ENCODE peak calls at places on chromosomes 12 and 14, in nine cellular contexts. One of them, this sample, is unnamed.

GRCh38 chr14:41419709-41420108 is 187.0 kb upstream of the LRFN5 start:
- DNase-seq in osteocyte: no peak
- DNase-seq in A549: no peak
- DNase-seq in Caco-2: no peak
- DNase-seq in foreskin keratinocyte: no peak
- DNase-seq in stomach: no peak
- DNase-seq in psoas muscle: no peak
- DNase-seq in left ventricle myocardium inferior: no peak
- DNase-seq in AG09319: no peak
- DNase-seq in this sample: no peak

GRCh38 chr14:75469606-75470237 is 41.9 kb downstream of the JDP2 start:
- DNase-seq in osteocyte: no peak
- DNase-seq in A549: no peak
- DNase-seq in Caco-2: no peak
- DNase-seq in foreskin keratinocyte: no peak
- DNase-seq in stomach: peak; percentile 90
- DNase-seq in psoas muscle: no peak
- DNase-seq in left ventricle myocardium inferior: no peak
- DNase-seq in AG09319: no peak
- DNase-seq in this sample: no peak

GRCh38 chr14:37515761-37516160 is 79.3 kb downstream of the FOXA1 start:
- DNase-seq in osteocyte: no peak
- DNase-seq in A549: no peak
- DNase-seq in Caco-2: no peak
- DNase-seq in foreskin keratinocyte: no peak
- DNase-seq in stomach: no peak
- DNase-seq in psoas muscle: no peak
- DNase-seq in left ventricle myocardium inferior: no peak
- DNase-seq in AG09319: no peak
- DNase-seq in this sample: no peak

GRCh38 chr12:119328111-119328510 is 6.4 kb upstream of the CCDC60 start:
- DNase-seq in osteocyte: no peak
- DNase-seq in A549: peak; percentile 12
- DNase-seq in Caco-2: peak; percentile 48
- DNase-seq in foreskin keratinocyte: no peak
- DNase-seq in stomach: no peak
- DNase-seq in psoas muscle: no peak
- DNase-seq in left ventricle myocardium inferior: no peak
- DNase-seq in AG09319: no peak
- DNase-seq in this sample: no peak

GRCh38 chr12:27631813-27632491 is 64.3 kb upstream of the REP15 start:
- DNase-seq in osteocyte: no peak
- DNase-seq in A549: no peak
- DNase-seq in Caco-2: no peak
- DNase-seq in foreskin keratinocyte: no peak
- DNase-seq in stomach: no peak
- DNase-seq in psoas muscle: no peak
- DNase-seq in left ventricle myocardium inferior: no peak
- DNase-seq in AG09319: no peak
- DNase-seq in this sample: no peak

GRCh38 chr12:53252349-53252916 is 15.7 kb upstream of the ESPL1 start:
- DNase-seq in osteocyte: no peak
- DNase-seq in A549: peak; percentile 27
- DNase-seq in Caco-2: peak; percentile 45
- DNase-seq in foreskin keratinocyte: peak; percentile 8
- DNase-seq in stomach: peak; percentile 48
- DNase-seq in psoas muscle: peak; percentile 57
- DNase-seq in left ventricle myocardium inferior: peak; percentile 23
- DNase-seq in AG09319: no peak
- DNase-seq in this sample: no peak

GRCh38 chr14:95104911-95105310 is 52.4 kb downstream of the DICER1 start:
- DNase-seq in osteocyte: no peak
- DNase-seq in A549: no peak
- DNase-seq in Caco-2: no peak
- DNase-seq in foreskin keratinocyte: no peak
- DNase-seq in stomach: no peak
- DNase-seq in psoas muscle: no peak
- DNase-seq in left ventricle myocardium inferior: no peak
- DNase-seq in AG09319: no peak
- DNase-seq in this sample: no peak

GRCh38 chr12:80161612-80162011 is 62.3 kb downstream of the OTOGL start:
- DNase-seq in osteocyte: no peak
- DNase-seq in A549: no peak
- DNase-seq in Caco-2: no peak
- DNase-seq in foreskin keratinocyte: no peak
- DNase-seq in stomach: no peak
- DNase-seq in psoas muscle: no peak
- DNase-seq in left ventricle myocardium inferior: no peak
- DNase-seq in AG09319: no peak
- DNase-seq in this sample: no peak

GRCh38 chr14:59245809-59246295 is 57.4 kb downstream of the DAAM1 start:
- DNase-seq in osteocyte: no peak
- DNase-seq in A549: no peak
- DNase-seq in Caco-2: no peak
- DNase-seq in foreskin keratinocyte: no peak
- DNase-seq in stomach: no peak
- DNase-seq in psoas muscle: no peak
- DNase-seq in left ventricle myocardium inferior: no peak
- DNase-seq in AG09319: no peak
- DNase-seq in this sample: peak; percentile 34

GRCh38 chr14:22428681-22429315 is 160.2 kb downstream of the DAD1 start:
- DNase-seq in osteocyte: no peak
- DNase-seq in A549: no peak
- DNase-seq in Caco-2: no peak
- DNase-seq in foreskin keratinocyte: no peak
- DNase-seq in stomach: no peak
- DNase-seq in psoas muscle: no peak
- DNase-seq in left ventricle myocardium inferior: no peak
- DNase-seq in AG09319: no peak
- DNase-seq in this sample: no peak

GRCh38 chr12:20946732-20947131 is 136.2 kb downstream of the SLCO1B3 start:
- DNase-seq in osteocyte: no peak
- DNase-seq in A549: no peak
- DNase-seq in Caco-2: peak; percentile 63
- DNase-seq in foreskin keratinocyte: no peak
- DNase-seq in stomach: no peak
- DNase-seq in psoas muscle: no peak
- DNase-seq in left ventricle myocardium inferior: no peak
- DNase-seq in AG09319: no peak
- DNase-seq in this sample: peak; percentile 3
- TF ChIP-seq CTCF in osteocyte: peak; percentile 61
- TF ChIP-seq CTCF in A549: peak; percentile 42
- TF ChIP-seq CTCF in Caco-2: peak; percentile 74
- TF ChIP-seq CTCF in foreskin keratinocyte: peak; percentile 31
- TF ChIP-seq CTCF in stomach: no peak
- TF ChIP-seq CTCF in psoas muscle: peak; percentile 17
- TF ChIP-seq CTCF in left ventricle myocardium inferior: peak; percentile 43
- TF ChIP-seq CTCF in AG09319: no peak
- TF ChIP-seq CTCF in this sample: peak; percentile 46

DNA sequence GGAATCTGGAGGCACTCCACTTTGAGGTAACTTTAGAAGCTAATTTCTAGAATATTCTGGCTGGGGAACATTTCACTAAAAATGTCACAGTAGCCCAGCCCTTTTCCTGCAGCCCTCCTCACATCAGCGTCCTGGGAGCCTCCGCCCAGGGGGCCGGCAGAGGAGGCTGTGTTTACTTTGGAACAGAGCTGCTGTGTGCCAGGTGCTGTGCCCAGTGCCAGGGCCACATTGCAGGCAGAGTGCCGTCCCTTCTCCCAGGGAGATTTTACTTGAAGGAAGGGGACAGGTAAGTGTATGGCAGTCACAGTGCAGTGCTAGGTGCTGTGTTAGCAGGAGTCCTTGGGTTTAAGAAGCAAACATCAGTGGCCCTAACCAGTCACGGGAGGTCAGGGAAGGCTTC is 62.3 kb downstream of the TSPAN11 start:
- DNase-seq in osteocyte: no peak
- DNase-seq in A549: no peak
- DNase-seq in Caco-2: no peak
- DNase-seq in foreskin keratinocyte: no peak
- DNase-seq in stomach: peak; percentile 78
- DNase-seq in psoas muscle: no peak
- DNase-seq in left ventricle myocardium inferior: no peak
- DNase-seq in AG09319: no peak
- DNase-seq in this sample: no peak
- TF ChIP-seq CTCF in osteocyte: no peak
- TF ChIP-seq CTCF in A549: no peak
- TF ChIP-seq CTCF in Caco-2: no peak
- TF ChIP-seq CTCF in foreskin keratinocyte: no peak
- TF ChIP-seq CTCF in stomach: no peak
- TF ChIP-seq CTCF in psoas muscle: no peak
- TF ChIP-seq CTCF in left ventricle myocardium inferior: no peak
- TF ChIP-seq CTCF in AG09319: no peak
- TF ChIP-seq CTCF in this sample: no peak

GRCh38 chr12:99450231-99450630 is 197.3 kb upstream of the GARIN6 start:
- DNase-seq in osteocyte: no peak
- DNase-seq in A549: no peak
- DNase-seq in Caco-2: no peak
- DNase-seq in foreskin keratinocyte: no peak
- DNase-seq in stomach: no peak
- DNase-seq in psoas muscle: no peak
- DNase-seq in left ventricle myocardium inferior: no peak
- DNase-seq in AG09319: no peak
- DNase-seq in this sample: no peak

GRCh38 chr12:99453831-99454538 is 193.6 kb upstream of the GARIN6 start:
- DNase-seq in osteocyte: no peak
- DNase-seq in A549: no peak
- DNase-seq in Caco-2: no peak
- DNase-seq in foreskin keratinocyte: no peak
- DNase-seq in stomach: no peak
- DNase-seq in psoas muscle: no peak
- DNase-seq in left ventricle myocardium inferior: no peak
- DNase-seq in AG09319: no peak
- DNase-seq in this sample: no peak

GRCh38 chr12:99454539-99455172 is 192.9 kb upstream of the GARIN6 start:
- DNase-seq in osteocyte: no peak
- DNase-seq in A549: no peak
- DNase-seq in Caco-2: no peak
- DNase-seq in foreskin keratinocyte: no peak
- DNase-seq in stomach: no peak
- DNase-seq in psoas muscle: no peak
- DNase-seq in left ventricle myocardium inferior: no peak
- DNase-seq in AG09319: no peak
- DNase-seq in this sample: no peak

DNA sequence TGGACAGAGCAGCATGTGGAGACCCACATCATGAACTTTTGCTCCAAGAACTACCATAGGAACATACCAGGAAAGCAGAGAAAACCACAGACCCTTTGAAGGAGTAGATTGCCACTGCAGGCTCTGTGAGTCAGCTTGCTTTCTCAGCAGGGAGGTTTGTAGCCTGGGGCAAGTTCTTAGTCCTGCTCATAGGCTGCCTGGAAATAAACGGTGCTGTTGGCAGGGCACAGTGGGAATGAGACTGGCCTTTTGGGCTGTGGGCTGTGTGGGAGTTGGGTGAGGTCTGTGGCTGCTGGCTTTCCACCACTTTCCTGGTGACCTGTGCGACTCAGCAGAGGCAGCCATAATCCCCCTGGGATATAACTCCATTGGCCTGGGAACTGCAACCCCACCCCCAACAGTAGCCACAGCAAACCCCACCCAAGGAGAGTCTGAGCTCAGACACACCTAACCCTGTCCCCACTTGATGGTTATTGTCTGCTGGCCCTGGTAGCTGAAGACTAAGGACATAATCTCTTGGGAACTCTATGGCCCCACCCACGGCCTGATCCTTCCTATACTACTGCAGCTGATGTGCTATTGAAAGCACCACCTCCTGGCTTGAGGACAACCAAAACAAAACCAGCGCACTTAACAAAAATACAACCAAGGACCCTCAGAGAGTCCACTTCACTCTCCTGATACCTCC is 192.1 kb upstream of the GARIN6 start:
- DNase-seq in osteocyte: no peak
- DNase-seq in A549: peak; percentile 6
- DNase-seq in Caco-2: no peak
- DNase-seq in foreskin keratinocyte: peak; percentile 70
- DNase-seq in stomach: no peak
- DNase-seq in psoas muscle: no peak
- DNase-seq in left ventricle myocardium inferior: no peak
- DNase-seq in AG09319: peak; percentile 27
- DNase-seq in this sample: no peak
- TF ChIP-seq CTCF in osteocyte: no peak
- TF ChIP-seq CTCF in A549: no peak
- TF ChIP-seq CTCF in Caco-2: no peak
- TF ChIP-seq CTCF in foreskin keratinocyte: no peak
- TF ChIP-seq CTCF in stomach: no peak
- TF ChIP-seq CTCF in psoas muscle: no peak
- TF ChIP-seq CTCF in left ventricle myocardium inferior: no peak
- TF ChIP-seq CTCF in AG09319: no peak
- TF ChIP-seq CTCF in this sample: no peak

DNA sequence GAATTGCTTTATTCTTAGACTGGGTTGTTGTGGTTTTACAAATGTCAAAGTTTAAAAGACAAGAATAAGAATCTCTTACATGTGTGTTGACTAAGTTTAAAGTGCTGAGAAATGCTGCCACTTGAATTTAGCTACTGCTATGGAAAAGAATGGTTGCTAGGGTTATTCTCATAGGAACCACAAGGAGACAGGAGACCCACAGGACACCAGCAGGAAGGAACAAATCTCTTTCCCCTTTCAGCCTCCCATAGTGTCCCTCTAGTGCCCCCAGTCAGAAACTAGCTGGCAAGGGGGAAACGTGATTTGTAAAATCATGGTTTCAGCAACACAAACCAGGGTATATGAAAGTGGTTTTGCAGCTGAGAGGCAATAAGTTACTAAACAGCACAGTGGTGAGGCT is 102.7 kb downstream of the ST8SIA1 start:
- DNase-seq in osteocyte: no peak
- DNase-seq in A549: peak; percentile 3
- DNase-seq in Caco-2: no peak
- DNase-seq in foreskin keratinocyte: no peak
- DNase-seq in stomach: no peak
- DNase-seq in psoas muscle: no peak
- DNase-seq in left ventricle myocardium inferior: no peak
- DNase-seq in AG09319: no peak
- DNase-seq in this sample: no peak
- TF ChIP-seq CTCF in osteocyte: peak; percentile 19
- TF ChIP-seq CTCF in A549: no peak
- TF ChIP-seq CTCF in Caco-2: no peak
- TF ChIP-seq CTCF in foreskin keratinocyte: peak; percentile 47
- TF ChIP-seq CTCF in stomach: no peak
- TF ChIP-seq CTCF in psoas muscle: no peak
- TF ChIP-seq CTCF in left ventricle myocardium inferior: no peak
- TF ChIP-seq CTCF in AG09319: peak; percentile 13
- TF ChIP-seq CTCF in this sample: no peak